ENCODE peak calls at places on chromosomes 3 and 15, in four cellular contexts. Q is K562, F is GM12878, A is H1. D is an unnamed sample.

GRCh38 chr3:176514297-176514696 is 683.0 kb downstream of the TBL1XR1 start:
- DNase-seq in Q (peak), A (peak), F (no peak), D (no peak)

GRCh38 chr3:36868614-36869436 is 76.0 kb downstream of the TRANK1 start:
- DNase-seq in F (peak), Q (peak), A (peak), D (peak)

GRCh38 chr3:39806820-39807219 is 2.6 kb upstream of the MYRIP start:
- DNase-seq in F (no peak), A (no peak), Q (no peak), D (no peak)

GRCh38 chr3:25821746-25822573 is 32.1 kb downstream of the OXSM start:
- DNase-seq in Q (no peak), A (no peak), F (no peak), D (no peak)

GRCh38 chr3:195059006-195059350 is 212.0 kb downstream of the XXYLT1 start:
- DNase-seq in A (no peak), F (no peak), Q (no peak), D (no peak)

GRCh38 chr3:156151824-156152428 is 31.5 kb downstream of the KCNAB1 start:
- DNase-seq in Q (peak), A (peak), F (no peak), D (peak)

GRCh38 chr3:120853416-120853815 is 54.6 kb upstream of the STXBP5L start:
- DNase-seq in Q (no peak), A (no peak), F (no peak), D (no peak)

GRCh38 chr3:40476478-40477470 is at the start of gene ZNF619:
- DNase-seq in Q (peak), F (no peak), A (peak), D (peak)

GRCh38 chr3:157074490-157074889 is 85.5 kb downstream of the CCNL1 start:
- DNase-seq in Q (no peak), A (no peak), F (no peak), D (no peak)

GRCh38 chr15:42348083-42348482 is 11.2 kb upstream of the CAPN3 start:
- DNase-seq in F (no peak), A (no peak), Q (no peak), D (no peak)

GRCh38 chr3:4245671-4246070 is 57.5 kb upstream of the SETMAR start:
- DNase-seq in Q (no peak), A (peak), F (no peak), D (no peak)

GRCh38 chr15:42182328-42182901 is 25.7 kb downstream of the VPS39 start:
- DNase-seq in Q (no peak), F (no peak), A (no peak), D (no peak)

GRCh38 chr3:33786565-33787327 is 11.7 kb upstream of the PDCD6IP start:
- DNase-seq in Q (no peak), F (no peak), A (no peak), D (no peak)

GRCh38 chr3:46368569-46368968 is 2.2 kb upstream of the CCR5 start:
- DNase-seq in A (peak), Q (no peak), F (peak), D (peak)

GRCh38 chr3:25472747-25473146 is 44.7 kb downstream of the RARB start:
- DNase-seq in F (no peak), A (no peak), Q (no peak), D (peak)

GRCh38 chr3:149898771-149899170 is 71.9 kb downstream of the PFN2 start:
- DNase-seq in Q (peak), A (no peak), F (no peak), D (no peak)

GRCh38 chr3:73255609-73256029 is 194.2 kb downstream of the EBLN2 start:
- DNase-seq in A (no peak), F (no peak), Q (peak), D (peak)

GRCh38 chr3:66398228-66399025 is 102.4 kb downstream of the LRIG1 start:
- DNase-seq in F (no peak), Q (no peak), A (no peak), D (no peak)

GRCh38 chr3:42023380-42023779 is 61.5 kb upstream of the ULK4 start:
- DNase-seq in Q (no peak), F (no peak), A (no peak), D (no peak)

GRCh38 chr15:60172147-60172546 is 168.0 kb downstream of the FOXB1 start:
- DNase-seq in A (no peak), Q (no peak), F (no peak), D (no peak)

GRCh38 chr3:43953814-43954241 is 263.1 kb downstream of the ABHD5 start:
- DNase-seq in A (no peak), Q (no peak), F (no peak), D (no peak)

GRCh38 chr15:39270976-39271375 is 309.9 kb upstream of the THBS1 start:
- DNase-seq in A (no peak), Q (no peak), F (no peak), D (no peak)

GRCh38 chr15:93460717-93461116 is 371.7 kb upstream of the RGMA start:
- DNase-seq in F (peak), Q (no peak), A (no peak), D (no peak)

GRCh38 chr15:87267798-87268197 is 988.7 kb downstream of the NTRK3 start:
- DNase-seq in A (no peak), Q (no peak), F (no peak), D (no peak)

GRCh38 chr15:49815937-49816336 is 195.1 kb downstream of the DTWD1 start:
- DNase-seq in F (peak), A (no peak), Q (no peak), D (no peak)

GRCh38 chr3:172506094-172506493 is 17.1 kb downstream of the TNFSF10 start:
- DNase-seq in Q (no peak), A (no peak), F (no peak), D (no peak)

GRCh38 chr3:56573501-56573900 is 16.5 kb downstream of the CCDC66 start:
- DNase-seq in Q (no peak), A (no peak), F (no peak), D (no peak)

GRCh38 chr15:94542391-94542790 is 311.0 kb downstream of the MCTP2 start:
- DNase-seq in Q (no peak), F (no peak), A (no peak), D (no peak)

GRCh38 chr15:80730931-80731330 is 35.8 kb downstream of the ABHD17C start:
- DNase-seq in Q (no peak), A (no peak), F (no peak), D (no peak)

GRCh38 chr3:106115557-106115956 is 246.7 kb upstream of the CBLB start:
- DNase-seq in A (no peak), Q (no peak), F (no peak), D (no peak)

GRCh38 chr3:109685084-109686079 is 348.0 kb upstream of the DPPA4 start:
- DNase-seq in A (no peak), Q (no peak), F (no peak), D (peak)

GRCh38 chr15:72838311-72838731 is 54.8 kb upstream of the ADPGK start:
- DNase-seq in A (no peak), Q (no peak), F (no peak), D (no peak)

GRCh38 chr15:72836676-72837325 is 53.2 kb upstream of the ADPGK start:
- DNase-seq in F (no peak), Q (no peak), A (no peak), D (no peak)

GRCh38 chr15:72835289-72835890 is 51.8 kb upstream of the ADPGK start:
- DNase-seq in F (no peak), Q (no peak), A (peak), D (no peak)
- TF ChIP-seq NRF1 in F (no peak), Q (no peak), A (peak), D (no peak)

DNA sequence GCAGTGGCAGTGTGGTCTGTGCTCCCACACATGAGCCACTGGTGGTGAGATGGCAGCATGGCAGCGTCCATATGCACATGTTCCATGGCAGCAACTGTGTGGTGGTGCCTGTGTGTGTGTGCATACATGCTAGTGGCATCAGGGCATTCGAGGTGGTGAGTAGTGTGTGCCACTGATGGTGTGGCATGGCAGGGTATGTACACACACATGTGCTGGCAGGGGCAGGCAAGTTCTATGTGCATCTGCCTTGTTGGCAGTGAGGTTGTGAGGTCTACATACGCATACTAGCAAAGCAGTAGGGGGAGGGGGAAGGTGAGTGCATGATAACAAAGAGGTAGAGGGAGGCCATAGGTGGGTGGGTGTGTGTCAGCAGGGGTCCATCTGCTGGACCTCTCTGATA is 378.7 kb downstream of the C3orf38 start:
- DNase-seq in F (no peak), Q (no peak), A (no peak), D (no peak)
- TF ChIP-seq MAX in F (no peak), Q (no peak), A (no peak), D (no peak)

GRCh38 chr15:51161491-51162260 is 67.0 kb upstream of the TNFAIP8L3 start:
- DNase-seq in F (no peak), Q (no peak), A (no peak), D (no peak)
- TF ChIP-seq NRF1 in F (no peak), Q (no peak), A (no peak), D (no peak)

GRCh38 chr3:122513386-122514122 is 1.2 kb downstream of the KPNA1 start:
- DNase-seq in Q (no peak), A (no peak), F (no peak), D (no peak)
- TF ChIP-seq MAX in Q (peak), A (peak), F (peak), D (peak)

GRCh38 chr3:14274537-14274936 is 95.9 kb downstream of the LSM3 start:
- DNase-seq in A (no peak), Q (no peak), F (no peak), D (no peak)

GRCh38 chr3:14277557-14277956 is 98.9 kb downstream of the LSM3 start:
- DNase-seq in F (no peak), Q (no peak), A (no peak), D (no peak)

GRCh38 chr3:14275962-14276909 is 97.6 kb downstream of the LSM3 start:
- DNase-seq in Q (no peak), F (no peak), A (no peak), D (no peak)

GRCh38 chr3:14273886-14274517 is 95.4 kb downstream of the LSM3 start:
- DNase-seq in Q (no peak), F (no peak), A (no peak), D (no peak)

DNA sequence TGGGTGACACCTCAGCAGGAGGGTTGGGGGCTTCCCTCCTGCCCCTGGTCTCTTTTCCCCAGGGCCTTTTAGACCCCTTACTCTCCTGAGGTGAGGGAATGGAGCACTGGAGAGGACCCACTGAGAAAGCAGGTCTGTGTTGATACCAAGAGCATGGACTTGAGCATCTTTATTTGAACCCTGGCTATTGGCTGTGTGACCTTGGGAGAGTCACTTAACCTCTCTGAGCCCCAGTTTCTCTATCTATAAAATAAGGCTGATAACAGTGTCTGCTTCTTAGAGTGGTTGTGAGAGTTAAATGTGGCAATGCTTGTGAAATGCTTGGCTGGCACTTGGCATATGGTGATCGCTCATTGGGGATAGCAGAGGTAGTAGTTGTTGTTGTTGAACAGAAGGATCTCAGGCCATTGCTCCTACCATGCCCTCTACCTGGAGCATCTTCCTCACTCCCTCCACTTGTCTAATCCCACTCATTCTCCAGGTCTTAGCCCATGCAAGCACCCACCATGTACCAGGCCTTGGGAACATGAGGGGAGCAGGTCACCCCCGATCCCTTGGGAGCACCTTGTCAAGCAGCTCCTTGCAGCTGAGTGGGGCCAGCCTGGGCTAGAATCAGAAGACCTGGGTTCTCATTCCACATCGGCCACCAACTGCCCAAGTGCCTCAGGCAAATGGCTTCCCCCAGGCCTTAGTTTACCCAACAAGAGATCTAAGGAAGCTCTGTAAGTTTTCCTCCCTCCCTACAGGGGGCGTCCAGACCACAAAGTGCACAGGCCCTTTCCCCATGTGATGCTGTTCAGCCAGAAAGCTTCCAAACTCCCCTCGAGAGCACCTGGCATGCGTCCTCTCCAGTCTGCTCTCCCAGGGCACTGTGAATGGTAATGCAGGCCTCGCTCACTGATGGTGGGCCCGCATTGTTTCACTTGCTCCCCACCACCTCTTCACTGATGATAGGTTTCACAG is 96.7 kb downstream of the LSM3 start:
- DNase-seq in F (no peak), Q (peak), A (no peak), D (peak)
- TF ChIP-seq NRF1 in F (no peak), Q (no peak), A (no peak), D (no peak)

GRCh38 chr3:161069441-161070251 is 35.5 kb downstream of the B3GALNT1 start:
- DNase-seq in A (no peak), F (peak), Q (no peak), D (no peak)
- TF ChIP-seq MAX in A (no peak), F (no peak), Q (no peak), D (no peak)

DNA sequence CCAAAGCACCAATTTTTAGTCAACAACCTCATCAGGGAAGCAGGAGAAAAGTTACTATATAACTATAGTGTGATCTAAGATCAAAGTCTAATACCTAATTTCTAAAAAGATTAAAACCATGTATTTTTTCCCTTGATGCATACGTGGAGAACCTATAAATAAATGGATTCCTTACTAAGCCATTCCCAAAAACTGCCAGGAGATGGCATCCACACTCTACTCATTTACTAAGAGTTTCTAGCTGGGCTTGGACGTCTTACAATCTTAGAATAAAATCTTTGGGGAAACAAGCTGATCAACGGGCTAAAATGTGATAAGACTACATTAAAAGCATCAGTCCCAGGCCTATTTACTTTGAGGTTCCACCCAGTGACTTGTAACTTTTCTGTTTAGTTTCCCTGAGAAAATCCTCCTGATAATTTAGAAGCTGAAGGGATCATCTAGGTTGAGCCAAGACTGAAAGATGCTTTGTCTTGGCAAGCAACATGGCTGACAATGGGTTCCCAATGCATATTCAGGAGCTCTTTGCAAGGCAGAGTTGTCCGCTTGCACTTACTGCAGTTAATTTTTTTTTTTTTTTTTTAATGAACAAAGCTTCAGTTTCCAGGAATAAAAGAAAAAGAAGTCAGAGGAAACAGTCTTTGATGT is 85.5 kb upstream of the FGF12 start:
- DNase-seq in F (no peak), Q (peak), A (no peak), D (no peak)
- TF ChIP-seq NRF1 in F (no peak), Q (no peak), A (no peak), D (no peak)